ENCODE peak calls at places on chromosome 1, in four cellular contexts. P is stimulated activated CD4-positive, alpha-beta T cell treated with anti-CD3 and anti-CD28 coated beads, Interleukin-1b, Interleukin-23, amount 100 ng/mL, for 1 hour; K is HFFc6; R is Right ventricle myocardium superior. H is an unnamed sample.
A peak's percentile ranks its signal among the peaks of the same experiment; 100 is the strongest.

GRCh38 chr1:162857850-162858249 is 3.1 kb downstream of the CCDC190 start:
- DNase-seq in P (no peak), K (peak; percentile 43), R (no peak), H (no peak)

GRCh38 chr1:209870151-209870831 is 42.5 kb downstream of the UTP25 start:
- DNase-seq in P (no peak), K (no peak), R (no peak), H (no peak)

GRCh38 chr1:209648931-209649776 is 3.1 kb downstream of the LAMB3 start:
- DNase-seq in P (no peak), K (peak; percentile 92), R (no peak), H (no peak)

GRCh38 chr1:20322825-20323612 is 32.3 kb downstream of the VWA5B1 start:
- DNase-seq in P (no peak), K (no peak), R (no peak), H (no peak)

GRCh38 chr1:104120488-104120887 is 370.8 kb downstream of the AMY1C start:
- DNase-seq in P (no peak), K (no peak), R (no peak), H (no peak)

GRCh38 chr1:196399713-196400112 is 208.5 kb downstream of the KCNT2 start:
- DNase-seq in P (no peak), K (no peak), R (no peak), H (no peak)

GRCh38 chr1:200332716-200333115 is 77.1 kb downstream of the ZNF281 start:
- DNase-seq in P (no peak), K (no peak), R (no peak), H (no peak)

GRCh38 chr1:204975568-204976235 is 67.3 kb upstream of the CNTN2 start:
- DNase-seq in P (no peak), K (peak; percentile 32), R (peak; percentile 54), H (no peak)

GRCh38 chr1:59967141-59967697 is 40.6 kb upstream of the CYP2J2 start:
- DNase-seq in P (no peak), K (peak; percentile 43), R (no peak), H (no peak)

GRCh38 chr1:193662030-193662429 is 475.6 kb upstream of the B3GALT2 start:
- DNase-seq in P (no peak), K (no peak), R (no peak), H (no peak)

GRCh38 chr1:25731626-25732370 is 68.2 kb upstream of the SELENON start:
- DNase-seq in P (no peak), K (no peak), R (no peak), H (no peak)

GRCh38 chr1:246008256-246008901 is 498.7 kb downstream of the SMYD3 start:
- DNase-seq in P (no peak), K (no peak), R (no peak), H (no peak)

H was measured in GOT3.